ENCODE peak calls at places on chromosomes 6 and 20, in eight cellular contexts. M, W, K, Q, X, R, V and F are unnamed samples.

GRCh38 chr6:168319279-168320051 is at the start of gene DACT2:
- DNase-seq in M (no peak), W (no peak), K (no peak), Q (no peak), X (no peak), R (no peak), V (no peak), F (no peak)

GRCh38 chr6:135044639-135045038 is 10.0 kb downstream of the HBS1L start:
- DNase-seq in M (no peak), W (no peak), K (no peak), Q (no peak), X (no peak), R (no peak), V (no peak), F (no peak)

GRCh38 chr6:81752969-81753708 is 658 bp upstream of the TENT5A start:
- DNase-seq in M (peak), W (peak), K (peak), Q (peak), X (peak), R (peak), V (peak), F (peak)

GRCh38 chr6:56268266-56268665 is 20.9 kb upstream of the COL21A1 start:
- DNase-seq in M (no peak), W (no peak), K (peak), Q (no peak), X (no peak), R (no peak), V (no peak), F (no peak)

GRCh38 chr6:14635195-14635594 is 517.6 kb downstream of the CD83 start:
- DNase-seq in M (peak), W (no peak), K (no peak), Q (no peak), X (no peak), R (no peak), V (no peak), F (no peak)

GRCh38 chr6:87756858-87757257 is 54.8 kb upstream of the AKIRIN2 start:
- DNase-seq in M (peak), W (no peak), K (peak), Q (no peak), X (no peak), R (peak), V (peak), F (peak)

GRCh38 chr20:5316188-5317158 is at the start of gene PROKR2:
- DNase-seq in M (no peak), W (peak), K (no peak), Q (peak), X (peak), R (peak), V (no peak), F (no peak)

GRCh38 chr6:13788820-13789219 is 25.5 kb downstream of the MCUR1 start:
- DNase-seq in M (no peak), W (no peak), K (no peak), Q (no peak), X (no peak), R (no peak), V (no peak), F (no peak)

GRCh38 chr20:48096957-48097890 is 311.9 kb upstream of the SULF2 start:
- DNase-seq in M (no peak), W (no peak), K (no peak), Q (no peak), X (peak), R (no peak), V (no peak), F (no peak)

GRCh38 chr6:9062581-9062980 is 627.2 kb upstream of the SLC35B3 start:
- DNase-seq in M (no peak), W (no peak), K (no peak), Q (no peak), X (no peak), R (no peak), V (no peak), F (no peak)

GRCh38 chr6:48027704-48028435 is 83.1 kb downstream of the PTCHD4 start:
- DNase-seq in M (no peak), W (no peak), K (no peak), Q (no peak), X (no peak), R (peak), V (no peak), F (no peak)

GRCh38 chr20:47785321-47785899 is at the start of gene SULF2:
- DNase-seq in M (peak), W (peak), K (no peak), Q (no peak), X (peak), R (no peak), V (no peak), F (no peak)

GRCh38 chr6:131059486-131059885 is 3.6 kb downstream of the EPB41L2 start:
- DNase-seq in M (no peak), W (no peak), K (peak), Q (no peak), X (no peak), R (peak), V (no peak), F (peak)

GRCh38 chr20:60046011-60046413 is 87.8 kb downstream of the CDH26 start:
- DNase-seq in M (no peak), W (no peak), K (peak), Q (no peak), X (no peak), R (no peak), V (peak), F (peak)

GRCh38 chr6:149082320-149082719 is 235.2 kb upstream of the TAB2 start:
- DNase-seq in M (peak), W (peak), K (peak), Q (peak), X (peak), R (peak), V (peak), F (peak)

GRCh38 chr6:154167163-154167562 is 128.1 kb downstream of the OPRM1 start:
- DNase-seq in M (no peak), W (no peak), K (no peak), Q (no peak), X (no peak), R (no peak), V (no peak), F (no peak)

GRCh38 chr6:166119116-166119911 is 48.3 kb downstream of the TBXT start:
- DNase-seq in M (no peak), W (no peak), K (no peak), Q (no peak), X (no peak), R (no peak), V (no peak), F (no peak)

GRCh38 chr6:10451828-10452509 is 37.1 kb upstream of the TFAP2A start:
- DNase-seq in M (no peak), W (no peak), K (peak), Q (no peak), X (no peak), R (peak), V (peak), F (no peak)

GRCh38 chr6:3381233-3382065 is 75.4 kb downstream of the SLC22A23 start:
- DNase-seq in M (no peak), W (no peak), K (no peak), Q (no peak), X (peak), R (no peak), V (no peak), F (no peak)

GRCh38 chr6:144053601-144054000 is 41.8 kb downstream of the SF3B5 start:
- DNase-seq in M (no peak), W (no peak), K (no peak), Q (no peak), X (no peak), R (no peak), V (no peak), F (no peak)

GRCh38 chr6:131524695-131525336 is 48.2 kb upstream of the ARG1 start:
- DNase-seq in M (no peak), W (no peak), K (no peak), Q (no peak), X (no peak), R (no peak), V (no peak), F (no peak)

GRCh38 chr6:56840467-56841371 is 114.2 kb upstream of the BEND6 start:
- DNase-seq in M (no peak), W (no peak), K (peak), Q (no peak), X (no peak), R (peak), V (peak), F (peak)

GRCh38 chr6:154229796-154230195 is 126.8 kb downstream of the IPCEF1 start:
- DNase-seq in M (no peak), W (no peak), K (no peak), Q (no peak), X (no peak), R (no peak), V (no peak), F (no peak)

DNA sequence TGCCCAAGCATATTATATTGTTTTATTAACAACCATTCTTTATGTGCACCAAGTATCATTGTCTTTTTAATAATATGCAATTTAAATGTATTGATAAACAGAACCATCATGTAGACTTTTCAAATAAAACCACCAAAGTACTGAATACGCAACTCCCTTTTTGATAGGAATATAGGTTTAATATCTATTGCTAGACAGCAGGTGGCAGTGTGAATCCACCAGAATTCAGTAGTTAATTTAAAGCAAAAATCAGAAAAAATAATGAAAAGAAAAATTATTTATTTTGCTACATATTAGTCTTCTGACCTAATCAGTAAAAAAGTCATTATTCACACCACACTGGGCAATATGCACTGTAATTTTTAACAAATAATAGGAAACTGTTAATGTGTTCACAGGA is 143.7 kb downstream of the KLHL32 start:
- DNase-seq in M (no peak), W (no peak), K (peak), Q (peak), X (no peak), R (peak), V (no peak), F (peak)
- TF ChIP-seq CTCF in M (peak), W (peak), K (peak), Q (peak), X (peak), R (peak), V (peak), F (peak)

GRCh38 chr20:43662943-43663655 is 3.8 kb upstream of the MYBL2 start:
- DNase-seq in M (peak), W (no peak), K (no peak), Q (no peak), X (no peak), R (peak), V (peak), F (peak)

GRCh38 chr20:43653966-43654365 is 12.9 kb upstream of the MYBL2 start:
- DNase-seq in M (no peak), W (no peak), K (no peak), Q (no peak), X (no peak), R (no peak), V (no peak), F (no peak)

GRCh38 chr20:43658068-43658722 is 8.7 kb upstream of the MYBL2 start:
- DNase-seq in M (no peak), W (no peak), K (peak), Q (no peak), X (no peak), R (peak), V (peak), F (peak)

GRCh38 chr20:43655937-43656336 is 11.0 kb upstream of the MYBL2 start:
- DNase-seq in M (no peak), W (no peak), K (no peak), Q (no peak), X (no peak), R (no peak), V (no peak), F (no peak)

GRCh38 chr20:43658723-43659419 is 8.0 kb upstream of the MYBL2 start:
- DNase-seq in M (no peak), W (no peak), K (no peak), Q (no peak), X (no peak), R (no peak), V (no peak), F (no peak)
- TF ChIP-seq CTCF in M (no peak), W (no peak), K (peak), Q (peak), X (no peak), R (no peak), V (no peak), F (no peak)

GRCh38 chr6:19368511-19368910 is 468.7 kb upstream of the ID4 start:
- DNase-seq in M (no peak), W (no peak), K (peak), Q (no peak), X (no peak), R (peak), V (no peak), F (peak)
- TF ChIP-seq CTCF in M (no peak), W (no peak), K (no peak), Q (no peak), X (no peak), R (no peak), V (no peak), F (no peak)

DNA sequence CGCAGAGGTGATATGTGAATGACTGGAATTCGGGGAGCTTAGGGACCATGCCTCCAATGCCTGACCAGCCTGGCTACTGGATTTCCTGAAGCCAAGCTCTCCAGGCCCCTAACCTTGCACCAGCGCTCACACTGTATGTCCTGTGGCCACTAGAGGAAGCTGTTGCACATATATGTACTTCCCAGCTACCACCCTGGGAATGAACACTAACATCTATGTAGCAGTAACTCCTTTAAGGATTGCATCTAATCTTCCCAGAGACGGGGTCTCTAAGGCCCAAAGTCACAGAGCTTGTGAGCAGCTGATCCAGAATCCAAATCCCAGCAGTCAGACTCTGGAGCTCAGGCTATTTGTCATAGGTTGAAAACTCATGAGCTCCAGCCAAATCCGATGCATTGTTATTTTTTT is 20.4 kb upstream of the BPIFB1 start:
- DNase-seq in M (no peak), W (peak), K (peak), Q (peak), X (no peak), R (peak), V (peak), F (peak)
- TF ChIP-seq CTCF in M (peak), W (no peak), K (peak), Q (peak), X (peak), R (peak), V (peak), F (peak)

DNA sequence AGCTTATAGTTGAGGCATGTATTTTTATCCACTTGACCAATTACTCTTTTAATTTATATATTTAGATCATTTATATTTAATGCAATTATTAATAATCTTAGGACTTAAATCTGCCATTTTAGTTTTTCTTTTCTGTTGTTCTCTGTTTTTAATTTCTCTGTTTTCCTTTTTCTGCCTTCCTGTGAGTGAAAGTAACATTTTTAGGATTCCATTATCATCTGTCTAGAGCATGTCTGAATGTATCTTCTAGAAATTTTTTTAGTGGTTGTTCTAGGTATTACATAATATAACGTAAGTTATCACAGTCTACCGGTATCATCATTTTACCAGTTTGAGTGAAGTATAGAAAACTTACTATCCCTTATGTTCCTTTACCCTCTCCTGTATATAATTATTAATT is 197.3 kb downstream of the UNC5CL start:
- DNase-seq in M (no peak), W (no peak), K (no peak), Q (no peak), X (no peak), R (no peak), V (no peak), F (no peak)
- TF ChIP-seq CTCF in M (peak), W (no peak), K (no peak), Q (peak), X (peak), R (no peak), V (no peak), F (peak)

GRCh38 chr20:38277691-38278090 is 17.2 kb upstream of the KIAA1755 start:
- DNase-seq in M (no peak), W (no peak), K (no peak), Q (no peak), X (no peak), R (no peak), V (no peak), F (no peak)

GRCh38 chr20:38275815-38276550 is 15.4 kb upstream of the KIAA1755 start:
- DNase-seq in M (no peak), W (no peak), K (peak), Q (no peak), X (no peak), R (peak), V (peak), F (peak)

GRCh38 chr20:38277285-38277684 is 16.8 kb upstream of the KIAA1755 start:
- DNase-seq in M (no peak), W (no peak), K (no peak), Q (no peak), X (no peak), R (no peak), V (no peak), F (no peak)

GRCh38 chr20:38278763-38279162 is 18.2 kb upstream of the KIAA1755 start:
- DNase-seq in M (no peak), W (no peak), K (no peak), Q (no peak), X (no peak), R (no peak), V (no peak), F (no peak)

GRCh38 chr20:38278150-38278549 is 17.6 kb upstream of the KIAA1755 start:
- DNase-seq in M (no peak), W (no peak), K (peak), Q (peak), X (no peak), R (no peak), V (no peak), F (no peak)
- TF ChIP-seq CTCF in M (no peak), W (no peak), K (no peak), Q (no peak), X (no peak), R (no peak), V (no peak), F (no peak)

GRCh38 chr6:6057442-6058053 is 50.8 kb upstream of the NRN1 start:
- DNase-seq in M (no peak), W (no peak), K (peak), Q (no peak), X (no peak), R (peak), V (no peak), F (peak)
- TF ChIP-seq CTCF in M (peak), W (peak), K (peak), Q (peak), X (peak), R (peak), V (peak), F (peak)